ENCODE peak calls at places on chromosomes 13 and 19, in nine cellular contexts. W is ovary, A is heart left ventricle, E is Panc1, Q is Peyer's patch, J is breast epithelium, L is MM.1S, H is heart right ventricle, I is body of pancreas. T is an unnamed sample. For H3K4me1, the result is how much of the 10 kb centered on the place peaks cover.

GRCh38 chr13:110915874-110916670 is 1.2 kb upstream of the ANKRD10 start:
- DNase-seq in W (no peak), A (no peak), E (no peak), Q (no peak), J (no peak), L (no peak), H (no peak), I (no peak), T (no peak)

GRCh38 chr13:62643007-62643483 is 1227.4 kb upstream of the PCDH20 start:
- DNase-seq in W (no peak), A (no peak), E (peak), Q (no peak), J (no peak), L (no peak), H (no peak), I (no peak), T (no peak)

GRCh38 chr19:34556500-34556899 is 74.9 kb downstream of the WTIP start:
- DNase-seq in W (no peak), A (no peak), E (no peak), Q (no peak), J (no peak), L (peak), H (no peak), I (peak), T (no peak)

GRCh38 chr13:67192751-67193150 is 37.4 kb downstream of the PCDH9 start:
- DNase-seq in W (no peak), A (no peak), E (no peak), Q (no peak), J (no peak), L (no peak), H (no peak), I (no peak), T (no peak)

GRCh38 chr13:93318538-93318937 is 91.9 kb downstream of the GPC6 start:
- DNase-seq in W (no peak), A (no peak), E (no peak), Q (no peak), J (no peak), L (no peak), H (no peak), I (no peak), T (no peak)

GRCh38 chr19:15702590-15702930 is 25.3 kb upstream of the OR10H2 start:
- DNase-seq in W (peak), A (peak), E (no peak), Q (peak), J (peak), L (peak), H (peak), I (peak), T (peak)

GRCh38 chr13:69474286-69474685 is 633.3 kb upstream of the ATXN8OS start:
- DNase-seq in W (no peak), A (no peak), E (no peak), Q (no peak), J (no peak), L (no peak), H (no peak), I (no peak), T (no peak)

GRCh38 chr13:34762312-34762711 is 179.8 kb upstream of the NBEA start:
- DNase-seq in W (no peak), A (no peak), E (no peak), Q (no peak), J (no peak), L (no peak), H (no peak), I (no peak), T (no peak)

GRCh38 chr13:113029487-113030258 is 60.7 kb downstream of the MCF2L start:
- DNase-seq in W (no peak), A (no peak), E (no peak), Q (no peak), J (no peak), L (peak), H (peak), I (peak), T (no peak)

GRCh38 chr19:6442087-6442688 is 8.6 kb upstream of the SLC25A41 start:
- DNase-seq in W (no peak), A (no peak), E (no peak), Q (no peak), J (no peak), L (no peak), H (no peak), I (no peak), T (no peak)

GRCh38 chr13:62879071-62879470 is 1463.4 kb upstream of the PCDH20 start:
- DNase-seq in W (no peak), A (no peak), E (no peak), Q (no peak), J (no peak), L (no peak), H (no peak), I (no peak), T (no peak)

GRCh38 chr13:55410398-55411330 is 1730.1 kb upstream of the PRR20A start:
- DNase-seq in W (no peak), A (no peak), E (no peak), Q (no peak), J (no peak), L (no peak), H (no peak), I (no peak), T (no peak)

GRCh38 chr13:99308481-99309087 is 1.4 kb upstream of the GPR183 start:
- DNase-seq in W (no peak), A (no peak), E (no peak), Q (no peak), J (no peak), L (no peak), H (no peak), I (no peak), T (no peak)

GRCh38 chr13:35771898-35772297 is 295.4 kb upstream of the MAB21L1 start:
- DNase-seq in W (no peak), A (no peak), E (no peak), Q (no peak), J (no peak), L (no peak), H (no peak), I (no peak), T (no peak)

GRCh38 chr19:50551713-50552187 is 16.5 kb downstream of the LRRC4B start:
- DNase-seq in W (no peak), A (no peak), E (no peak), Q (no peak), J (no peak), L (no peak), H (no peak), I (no peak), T (no peak)

GRCh38 chr19:13492128-13492527 is 14.2 kb downstream of the CACNA1A start:
- DNase-seq in W (no peak), A (no peak), E (no peak), Q (no peak), J (no peak), L (no peak), H (no peak), I (no peak), T (no peak)

GRCh38 chr13:45799451-45799850 is 52.1 kb downstream of the SIAH3 start:
- DNase-seq in W (no peak), A (no peak), E (no peak), Q (no peak), J (no peak), L (no peak), H (peak), I (no peak), T (no peak)

GRCh38 chr13:79447741-79448140 is 33.2 kb upstream of the NDFIP2 start:
- DNase-seq in W (no peak), A (no peak), E (no peak), Q (no peak), J (no peak), L (no peak), H (no peak), I (no peak), T (no peak)

GRCh38 chr19:33667141-33667540 is 45.4 kb downstream of the CHST8 start:
- DNase-seq in W (no peak), A (no peak), E (no peak), Q (no peak), J (no peak), L (no peak), H (no peak), I (no peak), T (no peak)

GRCh38 chr13:70544706-70545105 is 436.5 kb upstream of the KLHL1 start:
- DNase-seq in W (no peak), A (no peak), E (no peak), Q (no peak), J (no peak), L (peak), H (no peak), I (no peak), T (no peak)

GRCh38 chr19:35483089-35483488 is 7.2 kb downstream of the KRTDAP start:
- DNase-seq in W (no peak), A (no peak), E (no peak), Q (no peak), J (no peak), L (no peak), H (no peak), I (no peak), T (no peak)

GRCh38 chr13:45301263-45301662 is 39.7 kb downstream of the TPT1 start:
- DNase-seq in W (no peak), A (no peak), E (no peak), Q (no peak), J (no peak), L (no peak), H (no peak), I (no peak), T (no peak)

GRCh38 chr19:42283248-42284065 is 14.4 kb downstream of the CIC start:
- DNase-seq in W (peak), A (peak), E (no peak), Q (peak), J (peak), L (peak), H (peak), I (peak), T (peak)

GRCh38 chr19:49896863-49897621 is at the start of gene IL4I1:
- DNase-seq in W (no peak), A (peak), E (no peak), Q (peak), J (no peak), L (peak), H (no peak), I (peak), T (no peak)

GRCh38 chr13:59259416-59260000 is 904.2 kb downstream of the DIAPH3 start:
- DNase-seq in W (no peak), A (no peak), E (no peak), Q (no peak), J (no peak), L (no peak), H (no peak), I (no peak), T (no peak)

GRCh38 chr13:81458211-81458610 is 1117.3 kb upstream of the SPRY2 start:
- DNase-seq in W (no peak), A (no peak), E (no peak), Q (no peak), J (no peak), L (no peak), H (no peak), I (no peak), T (no peak)

GRCh38 chr13:43316997-43317396 is 293.6 kb downstream of the DNAJC15 start:
- DNase-seq in W (peak), A (peak), E (no peak), Q (no peak), J (no peak), L (no peak), H (no peak), I (peak), T (no peak)

GRCh38 chr13:31431722-31432137 is 232.0 kb downstream of the B3GLCT start:
- DNase-seq in W (no peak), A (peak), E (peak), Q (peak), J (no peak), L (peak), H (peak), I (peak), T (no peak)

GRCh38 chr13:33806470-33807248 is 11.3 kb upstream of the RFC3 start:
- DNase-seq in W (no peak), A (no peak), E (no peak), Q (no peak), J (no peak), L (no peak), H (no peak), I (no peak), T (no peak)

GRCh38 chr19:13839938-13840750 is 36.8 kb upstream of the NANOS3 start:
- DNase-seq in W (no peak), A (peak), E (no peak), Q (peak), J (peak), L (no peak), H (peak), I (peak), T (peak)

GRCh38 chr13:73851104-73851503 is 283.1 kb downstream of the KLF12 start:
- DNase-seq in W (no peak), A (no peak), E (no peak), Q (no peak), J (no peak), L (no peak), H (no peak), I (no peak), T (no peak)

GRCh38 chr13:73850104-73850898 is 283.9 kb downstream of the KLF12 start:
- DNase-seq in W (no peak), A (no peak), E (no peak), Q (no peak), J (no peak), L (no peak), H (no peak), I (no peak), T (no peak)

GRCh38 chr13:73844986-73845385 is 289.2 kb downstream of the KLF12 start:
- DNase-seq in W (no peak), A (no peak), E (no peak), Q (no peak), J (no peak), L (no peak), H (no peak), I (no peak), T (no peak)

DNA sequence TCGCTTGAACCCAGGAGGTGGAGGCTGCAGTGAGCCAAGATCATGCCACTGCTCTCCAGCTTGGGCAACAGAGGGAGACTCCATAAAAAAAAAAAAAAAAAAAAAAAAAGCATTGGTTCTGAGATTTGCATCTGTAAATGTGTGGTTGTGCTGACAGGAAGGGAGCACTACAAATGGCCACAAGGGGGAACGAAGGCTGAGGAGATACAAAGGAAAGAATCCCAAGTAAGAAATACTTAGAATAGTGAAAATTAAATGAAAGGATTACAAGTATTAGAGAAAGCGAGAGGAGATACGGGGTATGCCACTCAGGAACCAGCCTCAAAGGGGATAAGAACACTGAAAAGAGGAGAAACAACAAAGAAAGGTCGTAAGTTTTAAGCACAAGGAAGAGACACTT is 284.9 kb downstream of the KLF12 start:
- DNase-seq in W (no peak), A (no peak), E (no peak), Q (peak), J (no peak), L (peak), H (no peak), I (peak), T (no peak)
- TF ChIP-seq CTCF in W (no peak), A (peak), E (peak), Q (peak), J (no peak), L (peak), H (peak), I (no peak), T (no peak)

DNA sequence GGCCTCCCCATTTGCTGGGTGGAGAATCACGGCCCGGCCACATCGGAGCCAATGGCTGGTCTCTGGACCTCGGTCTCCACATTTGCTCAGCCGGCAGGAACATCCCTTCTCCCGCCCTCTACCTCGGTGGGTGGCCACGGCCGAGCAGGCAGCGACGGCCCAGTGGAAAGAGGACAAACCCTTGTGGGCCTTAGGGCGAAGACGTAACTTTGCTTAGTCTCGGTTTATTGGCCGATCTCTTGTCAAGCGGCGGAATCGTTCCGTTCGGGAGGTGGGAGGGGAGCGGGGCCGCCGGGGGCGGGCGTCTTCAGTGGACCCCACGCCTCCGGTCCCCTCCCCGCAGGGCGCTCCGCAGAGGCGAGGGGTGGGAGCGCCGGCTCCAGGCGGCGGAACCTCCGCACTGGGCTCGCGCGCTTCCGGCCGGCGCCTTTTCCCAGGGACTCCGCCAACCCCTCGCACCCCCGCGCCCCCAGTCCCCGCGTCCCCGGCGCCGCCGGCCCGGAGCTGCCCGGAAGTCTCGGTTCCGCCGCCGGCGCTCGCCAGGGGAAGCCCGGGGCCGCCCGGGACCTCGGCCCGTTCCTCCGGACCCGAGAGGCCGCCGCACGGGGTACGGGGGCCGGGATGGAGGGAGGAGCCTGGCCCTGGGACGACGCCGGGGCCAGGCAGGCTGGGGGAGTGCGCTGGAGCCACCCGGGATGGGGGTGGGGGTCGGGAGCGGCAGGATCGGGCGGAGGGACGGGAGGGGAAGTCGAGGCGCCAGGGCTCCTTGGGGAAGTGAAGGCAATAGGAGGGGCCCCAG is at the start of gene ZNF580:
- DNase-seq in W (peak), A (peak), E (no peak), Q (peak), J (peak), L (peak), H (peak), I (peak), T (no peak)
- H3K4me1 ChIP-seq in W (under half), A (half or more), E (under half), Q (under half), J (under half), L (under half), H (under half), I (half or more), T (half or more)

DNA sequence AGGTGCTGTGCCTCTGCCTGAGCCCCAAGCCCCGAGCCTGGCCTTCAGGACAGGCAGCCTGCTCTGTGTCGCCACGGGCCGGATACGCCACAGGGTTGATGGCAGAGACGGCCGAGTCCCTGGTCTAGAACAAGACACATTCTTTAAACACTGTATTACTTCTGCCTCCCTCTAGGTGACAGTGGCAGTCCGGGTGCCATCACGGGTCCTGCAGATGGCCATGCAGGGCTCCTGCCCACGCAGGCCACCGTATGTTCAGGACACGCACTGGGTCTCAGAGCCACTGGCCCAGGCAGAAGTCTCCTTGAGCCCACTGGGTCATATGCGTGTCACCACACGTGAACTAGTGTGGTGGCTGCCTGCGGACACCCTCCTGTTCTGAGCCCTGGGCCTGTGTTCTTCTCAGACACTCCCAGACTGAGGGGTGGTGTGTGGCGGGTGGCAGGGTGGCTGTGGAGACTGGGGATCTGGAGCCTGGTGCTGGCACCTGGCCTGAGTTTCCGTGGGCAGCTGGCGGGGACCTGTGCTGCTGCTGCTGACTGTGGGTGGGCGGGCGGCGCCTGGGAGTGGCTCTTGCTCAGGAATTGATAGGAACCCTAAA is 4.4 kb downstream of the PLEKHJ1 start:
- DNase-seq in W (no peak), A (no peak), E (no peak), Q (no peak), J (no peak), L (no peak), H (no peak), I (no peak), T (no peak)
- TF ChIP-seq CTCF in W (no peak), A (no peak), E (peak), Q (no peak), J (no peak), L (peak), H (peak), I (no peak), T (no peak)

DNA sequence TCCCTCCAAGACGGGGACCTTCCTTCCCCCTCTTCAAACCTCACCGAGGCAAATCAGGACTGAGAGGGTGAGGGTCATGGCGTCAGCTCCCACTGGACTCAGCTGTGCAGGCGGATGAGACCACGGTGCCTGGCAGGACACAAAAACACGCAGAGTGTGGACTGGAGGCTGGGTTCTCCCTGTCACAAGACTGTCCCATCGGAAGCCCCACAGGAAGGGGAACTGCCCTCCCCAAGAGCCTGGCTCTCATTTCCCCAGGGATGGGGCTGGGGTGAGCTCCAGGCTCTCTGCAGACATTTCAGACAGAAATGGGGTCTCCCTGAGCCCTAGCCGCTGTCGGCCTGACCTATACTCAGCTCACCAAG is at the start of gene LILRB5:
- DNase-seq in W (no peak), A (no peak), E (no peak), Q (no peak), J (no peak), L (no peak), H (no peak), I (no peak), T (peak)
- H3K4me1 ChIP-seq in W (under half), A (under half), E (under half), Q (under half), J (under half), L (under half), H (under half), I (under half), T (under half)

GRCh38 chr19:23393121-23393520 is 2.1 kb downstream of the ZNF91 start:
- DNase-seq in W (no peak), A (no peak), E (no peak), Q (no peak), J (peak), L (no peak), H (no peak), I (no peak), T (no peak)
- TF ChIP-seq CTCF in W (no peak), A (no peak), E (no peak), Q (no peak), J (no peak), L (no peak), H (no peak), I (no peak), T (no peak)

GRCh38 chr13:97221491-97221890 is 642 bp upstream of the MBNL2 start:
- DNase-seq in W (no peak), A (no peak), E (no peak), Q (no peak), J (no peak), L (no peak), H (no peak), I (no peak), T (no peak)

GRCh38 chr13:97223711-97224461 is 1.8 kb downstream of the MBNL2 start:
- DNase-seq in W (peak), A (peak), E (no peak), Q (peak), J (peak), L (peak), H (peak), I (peak), T (no peak)

GRCh38 chr13:97222934-97223710 is 989 bp downstream of the MBNL2 start:
- DNase-seq in W (no peak), A (no peak), E (no peak), Q (no peak), J (no peak), L (no peak), H (no peak), I (no peak), T (no peak)

GRCh38 chr13:97221046-97221445 is 1.1 kb upstream of the MBNL2 start:
- DNase-seq in W (no peak), A (no peak), E (no peak), Q (no peak), J (no peak), L (no peak), H (no peak), I (no peak), T (no peak)

GRCh38 chr13:97221989-97222700 is at the start of gene MBNL2:
- DNase-seq in W (peak), A (peak), E (peak), Q (peak), J (peak), L (peak), H (peak), I (peak), T (peak)
- H3K4me1 ChIP-seq in W (under half), A (under half), E (under half), Q (under half), J (under half), L (under half), H (under half), I (under half), T (under half)